ENCODE peak calls at places on chromosomes 4 and X, in six cellular contexts. T is NCI-H1092 treated with DMSO at 0.1 percent for 48 hours, O is K562, U is ureter, X is activated B cell treated with CpG ODN at 0.5 μM for 24 hours, R is GM20000. A is an unnamed sample.

GRCh38 chr4:108370291-108370690 is 201.6 kb upstream of the LEF1 start:
- DNase-seq in T (no peak), O (no peak), U (no peak), X (no peak), R (no peak), A (no peak)

GRCh38 chrX:18424482-18425198 is 768 bp upstream of the CDKL5 start:
- DNase-seq in T (peak; percentile 55), O (peak; percentile 5), U (no peak), X (no peak), R (peak; percentile 26), A (peak; percentile 27)

GRCh38 chrX:151030845-151031244 is 47.7 kb downstream of the HMGB3 start:
- DNase-seq in T (no peak), O (no peak), U (no peak), X (no peak), R (no peak), A (no peak)

GRCh38 chr4:102819588-102820365 is 7.6 kb downstream of the UBE2D3 start:
- DNase-seq in T (no peak), O (no peak), U (no peak), X (no peak), R (no peak), A (no peak)

GRCh38 chr4:103306870-103307345 is 108.8 kb upstream of the CENPE start:
- DNase-seq in T (no peak), O (no peak), U (peak; percentile 54), X (no peak), R (no peak), A (no peak)

GRCh38 chr4:4425119-4425690 is 38.3 kb downstream of the NSG1 start:
- DNase-seq in T (no peak), O (no peak), U (no peak), X (no peak), R (no peak), A (no peak)

GRCh38 chr4:36011381-36011780 is 232.9 kb downstream of the ARAP2 start:
- DNase-seq in T (no peak), O (no peak), U (no peak), X (no peak), R (no peak), A (no peak)

GRCh38 chr4:1369484-1370079 is 22.6 kb downstream of the UVSSA start:
- DNase-seq in T (no peak), O (no peak), U (no peak), X (no peak), R (no peak), A (no peak)

GRCh38 chrX:108614616-108615015 is 121.7 kb downstream of the IRS4 start:
- DNase-seq in T (no peak), O (no peak), U (no peak), X (no peak), R (no peak), A (no peak)

GRCh38 chr4:2246384-2247127 is 4.6 kb upstream of the HAUS3 start:
- DNase-seq in T (no peak), O (no peak), U (peak; percentile 43), X (peak; percentile 13), R (peak; percentile 9), A (no peak)

GRCh38 chr4:110629214-110629754 is 6.4 kb upstream of the PITX2 start:
- DNase-seq in T (no peak), O (no peak), U (no peak), X (no peak), R (no peak), A (no peak)

GRCh38 chr4:5027366-5027765 is 8.1 kb upstream of the CYTL1 start:
- DNase-seq in T (no peak), O (no peak), U (no peak), X (no peak), R (no peak), A (peak; percentile 60)

GRCh38 chr4:31548823-31549222 is 828.7 kb downstream of the PCDH7 start:
- DNase-seq in T (no peak), O (no peak), U (no peak), X (no peak), R (no peak), A (no peak)

GRCh38 chr4:87060957-87061356 is 126.1 kb downstream of the AFF1 start:
- DNase-seq in T (no peak), O (no peak), U (no peak), X (no peak), R (no peak), A (peak; percentile 64)

GRCh38 chr4:1030559-1030958 is 19.1 kb downstream of the FGFRL1 start:
- DNase-seq in T (no peak), O (no peak), U (no peak), X (no peak), R (no peak), A (no peak)

GRCh38 chr4:140137654-140138053 is 16.3 kb downstream of the MAML3 start:
- DNase-seq in T (no peak), O (no peak), U (no peak), X (no peak), R (no peak), A (peak; percentile 2)

GRCh38 chr4:177952723-177953122 is 510.5 kb upstream of the AGA start:
- DNase-seq in T (no peak), O (no peak), U (no peak), X (no peak), R (no peak), A (no peak)

GRCh38 chr4:79621061-79621460 is 213.0 kb upstream of the GK2 start:
- DNase-seq in T (no peak), O (no peak), U (no peak), X (no peak), R (no peak), A (no peak)

GRCh38 chr4:30610361-30610760 is 109.8 kb upstream of the PCDH7 start:
- DNase-seq in T (no peak), O (no peak), U (no peak), X (no peak), R (no peak), A (no peak)

GRCh38 chr4:25903905-25904747 is 9.9 kb upstream of the SMIM20 start:
- DNase-seq in T (no peak), O (no peak), U (no peak), X (no peak), R (no peak), A (no peak)

GRCh38 chrX:87621697-87622096 is 104.1 kb downstream of the KLHL4 start:
- DNase-seq in T (no peak), O (peak; percentile 32), U (no peak), X (no peak), R (no peak), A (no peak)

A was measured in AG10803.